ENCODE peak calls at places on chromosomes 2 and 18, in four cellular contexts. One of them, this sample, is unnamed.

GRCh38 chr2:237092920-237093781 is 7.5 kb downstream of the COPS8 start:
- DNase-seq in NCI-H446 treated with DMSO at 0.1 percent for 48 hours: no peak
- DNase-seq in NCI-H1092 treated with DMSO at 0.1 percent for 48 hours: peak
- DNase-seq in substantia nigra: no peak
- DNase-seq in this sample: peak

GRCh38 chr2:237662671-237663093 is 35.3 kb downstream of the LRRFIP1 start:
- DNase-seq in NCI-H446 treated with DMSO at 0.1 percent for 48 hours: no peak
- DNase-seq in NCI-H1092 treated with DMSO at 0.1 percent for 48 hours: no peak
- DNase-seq in substantia nigra: no peak
- DNase-seq in this sample: peak

GRCh38 chr2:18645315-18645714 is 55.9 kb upstream of the NT5C1B start:
- DNase-seq in NCI-H446 treated with DMSO at 0.1 percent for 48 hours: no peak
- DNase-seq in NCI-H1092 treated with DMSO at 0.1 percent for 48 hours: no peak
- DNase-seq in substantia nigra: no peak
- DNase-seq in this sample: no peak

GRCh38 chr2:102514061-102514785 is 41.2 kb downstream of the SLC9A4 start:
- DNase-seq in NCI-H446 treated with DMSO at 0.1 percent for 48 hours: no peak
- DNase-seq in NCI-H1092 treated with DMSO at 0.1 percent for 48 hours: no peak
- DNase-seq in substantia nigra: no peak
- DNase-seq in this sample: no peak

GRCh38 chr2:181861379-181861778 is 30.2 kb upstream of the ITPRID2 start:
- DNase-seq in NCI-H446 treated with DMSO at 0.1 percent for 48 hours: no peak
- DNase-seq in NCI-H1092 treated with DMSO at 0.1 percent for 48 hours: no peak
- DNase-seq in substantia nigra: no peak
- DNase-seq in this sample: no peak

GRCh38 chr18:11947214-11948119 is 33.8 kb upstream of the IMPA2 start:
- DNase-seq in NCI-H446 treated with DMSO at 0.1 percent for 48 hours: no peak
- DNase-seq in NCI-H1092 treated with DMSO at 0.1 percent for 48 hours: no peak
- DNase-seq in substantia nigra: peak
- DNase-seq in this sample: peak

GRCh38 chr18:5890606-5891360 is 4.5 kb downstream of the TMEM200C start:
- DNase-seq in NCI-H446 treated with DMSO at 0.1 percent for 48 hours: no peak
- DNase-seq in NCI-H1092 treated with DMSO at 0.1 percent for 48 hours: peak
- DNase-seq in substantia nigra: no peak
- DNase-seq in this sample: no peak

GRCh38 chr2:58701688-58702301 is 460.7 kb upstream of the FANCL start:
- DNase-seq in NCI-H446 treated with DMSO at 0.1 percent for 48 hours: no peak
- DNase-seq in NCI-H1092 treated with DMSO at 0.1 percent for 48 hours: no peak
- DNase-seq in substantia nigra: no peak
- DNase-seq in this sample: no peak

GRCh38 chr2:38723173-38723572 is 28.0 kb downstream of the SRSF7 start:
- DNase-seq in NCI-H446 treated with DMSO at 0.1 percent for 48 hours: no peak
- DNase-seq in NCI-H1092 treated with DMSO at 0.1 percent for 48 hours: no peak
- DNase-seq in substantia nigra: no peak
- DNase-seq in this sample: no peak

GRCh38 chr2:239748811-239749210 is 276.3 kb downstream of the NDUFA10 start:
- DNase-seq in NCI-H446 treated with DMSO at 0.1 percent for 48 hours: no peak
- DNase-seq in NCI-H1092 treated with DMSO at 0.1 percent for 48 hours: no peak
- DNase-seq in substantia nigra: no peak
- DNase-seq in this sample: no peak

GRCh38 chr2:40123321-40123720 is 328.6 kb downstream of the SLC8A1 start:
- DNase-seq in NCI-H446 treated with DMSO at 0.1 percent for 48 hours: no peak
- DNase-seq in NCI-H1092 treated with DMSO at 0.1 percent for 48 hours: no peak
- DNase-seq in substantia nigra: no peak
- DNase-seq in this sample: no peak

GRCh38 chr2:148914463-148914862 is 39.4 kb downstream of the KIF5C start:
- DNase-seq in NCI-H446 treated with DMSO at 0.1 percent for 48 hours: peak
- DNase-seq in NCI-H1092 treated with DMSO at 0.1 percent for 48 hours: peak
- DNase-seq in substantia nigra: no peak
- DNase-seq in this sample: peak

GRCh38 chr2:170816499-170817246 is at the start of gene GAD1:
- DNase-seq in NCI-H446 treated with DMSO at 0.1 percent for 48 hours: peak
- DNase-seq in NCI-H1092 treated with DMSO at 0.1 percent for 48 hours: peak
- DNase-seq in substantia nigra: peak
- DNase-seq in this sample: peak

GRCh38 chr2:43075906-43076585 is 150.4 kb downstream of the ZFP36L2 start:
- DNase-seq in NCI-H446 treated with DMSO at 0.1 percent for 48 hours: peak
- DNase-seq in NCI-H1092 treated with DMSO at 0.1 percent for 48 hours: no peak
- DNase-seq in substantia nigra: no peak
- DNase-seq in this sample: no peak

GRCh38 chr2:120245520-120245835 is 7.2 kb upstream of the RALB start:
- DNase-seq in NCI-H446 treated with DMSO at 0.1 percent for 48 hours: no peak
- DNase-seq in NCI-H1092 treated with DMSO at 0.1 percent for 48 hours: no peak
- DNase-seq in substantia nigra: no peak
- DNase-seq in this sample: no peak

GRCh38 chr2:241340621-241341163 is 15.4 kb upstream of the FARP2 start:
- DNase-seq in NCI-H446 treated with DMSO at 0.1 percent for 48 hours: no peak
- DNase-seq in NCI-H1092 treated with DMSO at 0.1 percent for 48 hours: no peak
- DNase-seq in substantia nigra: no peak
- DNase-seq in this sample: no peak

GRCh38 chr2:236584521-236585384 is 15.1 kb downstream of the ACKR3 start:
- DNase-seq in NCI-H446 treated with DMSO at 0.1 percent for 48 hours: no peak
- DNase-seq in NCI-H1092 treated with DMSO at 0.1 percent for 48 hours: no peak
- DNase-seq in substantia nigra: no peak
- DNase-seq in this sample: no peak

GRCh38 chr2:99974275-99974674 is 168.1 kb downstream of the AFF3 start:
- DNase-seq in NCI-H446 treated with DMSO at 0.1 percent for 48 hours: peak
- DNase-seq in NCI-H1092 treated with DMSO at 0.1 percent for 48 hours: no peak
- DNase-seq in substantia nigra: no peak
- DNase-seq in this sample: no peak

GRCh38 chr18:62881509-62882016 is 166.2 kb downstream of the PHLPP1 start:
- DNase-seq in NCI-H446 treated with DMSO at 0.1 percent for 48 hours: peak
- DNase-seq in NCI-H1092 treated with DMSO at 0.1 percent for 48 hours: peak
- DNase-seq in substantia nigra: no peak
- DNase-seq in this sample: no peak

GRCh38 chr18:75214766-75215515 is 4.3 kb downstream of the TSHZ1 start:
- DNase-seq in NCI-H446 treated with DMSO at 0.1 percent for 48 hours: no peak
- DNase-seq in NCI-H1092 treated with DMSO at 0.1 percent for 48 hours: no peak
- DNase-seq in substantia nigra: no peak
- DNase-seq in this sample: peak

GRCh38 chr18:63890950-63891304 is 3.4 kb downstream of the SERPINB2 start:
- DNase-seq in NCI-H446 treated with DMSO at 0.1 percent for 48 hours: peak
- DNase-seq in NCI-H1092 treated with DMSO at 0.1 percent for 48 hours: peak
- DNase-seq in substantia nigra: no peak
- DNase-seq in this sample: peak

GRCh38 chr2:144162652-144163051 is 357.3 kb downstream of the ZEB2 start:
- DNase-seq in NCI-H446 treated with DMSO at 0.1 percent for 48 hours: no peak
- DNase-seq in NCI-H1092 treated with DMSO at 0.1 percent for 48 hours: peak
- DNase-seq in substantia nigra: no peak
- DNase-seq in this sample: peak

This sample was measured in cerebellar cortex.